ENCODE peak calls at places on chromosomes 11 and 22, in four cellular contexts. O, E, B and K are unnamed samples.

GRCh38 chr22:21641417-21641794 is 696 bp upstream of the SDF2L1 start:
- DNase-seq in O (no peak), E (peak; percentile 90), B (peak; percentile 76), K (peak; percentile 55)

GRCh38 chr11:117535870-117536411 is 208.3 kb downstream of the CEP164 start:
- DNase-seq in O (no peak), E (no peak), B (no peak), K (no peak)

GRCh38 chr11:64934765-64935633 is 694 bp downstream of the GPHA2 start:
- DNase-seq in O (no peak), E (no peak), B (no peak), K (no peak)

GRCh38 chr11:6612816-6613136 is 760 bp upstream of the TAF10 start:
- DNase-seq in O (no peak), E (peak; percentile 32), B (no peak), K (no peak)

GRCh38 chr22:41308054-41308453 is 6.7 kb downstream of the ZC3H7B start:
- DNase-seq in O (no peak), E (no peak), B (no peak), K (peak; percentile 68)

GRCh38 chr22:23829845-23830372 is 8.9 kb downstream of the DERL3 start:
- DNase-seq in O (no peak), E (no peak), B (no peak), K (peak; percentile 92)

GRCh38 chr11:17921620-17922473 is 91.0 kb downstream of the SERGEF start:
- DNase-seq in O (no peak), E (no peak), B (no peak), K (peak; percentile 36)

GRCh38 chr11:119372260-119373058 is 9.0 kb downstream of the USP2 start:
- DNase-seq in O (no peak), E (no peak), B (no peak), K (no peak)

GRCh38 chr11:76335827-76336226 is 45.1 kb downstream of the THAP12 start:
- DNase-seq in O (no peak), E (no peak), B (no peak), K (no peak)

GRCh38 chr22:20205964-20206708 is 55.3 kb upstream of the CCDC188 start:
- DNase-seq in O (peak; percentile 54), E (peak; percentile 95), B (peak; percentile 71), K (peak; percentile 63)

GRCh38 chr11:26930518-26931247 is 63.2 kb upstream of the FIBIN start:
- DNase-seq in O (no peak), E (no peak), B (no peak), K (peak; percentile 54)

GRCh38 chr11:130217632-130218031 is 58.0 kb downstream of the ST14 start:
- DNase-seq in O (no peak), E (no peak), B (no peak), K (no peak)

GRCh38 chr22:42284230-42284591 is 13.8 kb upstream of the TCF20 start:
- DNase-seq in O (no peak), E (no peak), B (no peak), K (no peak)

GRCh38 chr11:8832571-8833260 is 78.3 kb upstream of the AKIP1 start:
- DNase-seq in O (peak; percentile 90), E (no peak), B (no peak), K (peak; percentile 83)

GRCh38 chr11:96276836-96277235 is 66.2 kb downstream of the MAML2 start:
- DNase-seq in O (no peak), E (no peak), B (no peak), K (no peak)

GRCh38 chr11:73384871-73385692 is 8.9 kb downstream of the RELT start:
- DNase-seq in O (peak; percentile 69), E (no peak), B (peak; percentile 53), K (no peak)

GRCh38 chr11:2413735-2414579 is 13.4 kb downstream of the TSSC4 start:
- DNase-seq in O (no peak), E (no peak), B (no peak), K (no peak)

GRCh38 chr11:20042025-20042639 is 118.1 kb downstream of the DBX1 start:
- DNase-seq in O (no peak), E (no peak), B (peak; percentile 69), K (peak; percentile 56)

GRCh38 chr22:40819741-40820140 is 595 bp upstream of the SLC25A17 start:
- DNase-seq in O (no peak), E (no peak), B (no peak), K (peak; percentile 42)

GRCh38 chr22:45876136-45877035 is 100.6 kb downstream of the WNT7B start:
- DNase-seq in O (no peak), E (no peak), B (no peak), K (no peak)

GRCh38 chr11:65476632-65477270 is 22.1 kb upstream of the MALAT1 start:
- DNase-seq in O (no peak), E (no peak), B (peak; percentile 31), K (no peak)

GRCh38 chr22:22403771-22404170 is 104.8 kb downstream of the ZNF280B start:
- DNase-seq in O (no peak), E (no peak), B (no peak), K (no peak)

GRCh38 chr11:66820381-66820780 is 22.9 kb upstream of the RCE1 start:
- DNase-seq in O (no peak), E (no peak), B (no peak), K (no peak)

GRCh38 chr11:118918686-118919280 is 6.9 kb downstream of the BCL9L start:
- DNase-seq in O (no peak), E (peak; percentile 34), B (no peak), K (peak; percentile 43)

GRCh38 chr11:28384418-28384817 is 276.2 kb downstream of the METTL15 start:
- DNase-seq in O (no peak), E (no peak), B (no peak), K (peak; percentile 99)

GRCh38 chr22:42270178-42270511 is 308 bp downstream of the TCF20 start:
- DNase-seq in O (no peak), E (no peak), B (peak; percentile 21), K (no peak)

GRCh38 chr22:48738204-48738980 is 1089.3 kb downstream of the BRD1 start:
- DNase-seq in O (no peak), E (no peak), B (no peak), K (no peak)

DNA sequence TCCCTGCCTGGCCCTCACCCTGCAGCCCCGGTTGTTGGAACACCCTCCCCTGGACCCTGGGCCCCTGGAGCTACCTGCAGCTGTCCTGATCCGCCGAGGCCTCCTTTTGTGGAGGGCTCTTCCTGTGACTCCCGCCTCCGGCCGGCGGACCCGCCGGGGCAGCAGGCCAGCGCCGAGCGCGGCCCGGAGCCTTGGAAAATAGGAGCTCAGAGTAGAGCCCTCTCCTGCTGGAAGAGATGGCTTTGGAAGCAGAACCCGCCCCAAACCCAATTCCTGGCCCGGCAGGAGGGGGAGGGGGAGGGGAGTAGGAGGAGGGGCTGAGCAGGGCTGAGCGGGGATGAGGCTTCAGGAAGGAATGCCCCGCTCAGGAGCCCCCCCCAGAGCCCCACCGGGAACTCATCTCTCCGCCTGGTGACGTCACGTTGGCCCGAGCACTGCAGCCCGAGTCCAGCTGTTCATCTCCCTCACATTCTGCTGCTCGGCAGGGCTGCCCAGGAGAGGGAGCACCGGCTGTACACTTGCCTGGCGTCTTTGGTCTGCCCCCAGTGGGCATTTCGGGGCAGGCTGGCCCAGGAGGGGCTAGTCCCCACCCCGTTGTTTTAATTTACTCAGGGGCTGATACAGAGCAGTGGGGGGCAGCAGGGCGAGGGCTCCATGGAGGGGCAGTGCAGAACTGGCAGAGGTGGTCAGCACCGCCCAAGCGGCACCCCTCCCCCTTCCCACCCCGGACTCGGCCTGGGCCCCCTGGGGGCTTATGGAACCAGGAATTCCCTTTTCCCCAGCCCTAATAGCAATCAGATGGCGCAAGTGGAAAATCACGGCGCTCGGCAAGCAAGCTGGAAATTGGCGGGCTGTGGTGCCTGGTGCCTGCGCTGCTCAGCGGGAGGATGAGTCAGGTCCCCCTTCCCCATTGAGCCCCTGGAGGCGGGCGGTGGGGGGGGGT is at the start of gene MRGPRF:
- DNase-seq in O (no peak), E (peak; percentile 38), B (no peak), K (peak; percentile 91)
- TF ChIP-seq FOS in O (no peak), E (no peak), B (no peak), K (peak; percentile 10)

GRCh38 chr11:120710354-120711187 is 199.0 kb downstream of the GRIK4 start:
- DNase-seq in O (no peak), E (no peak), B (no peak), K (peak; percentile 87)
- TF ChIP-seq FOS in O (no peak), E (no peak), B (peak; percentile 17), K (peak; percentile 49)

DNA sequence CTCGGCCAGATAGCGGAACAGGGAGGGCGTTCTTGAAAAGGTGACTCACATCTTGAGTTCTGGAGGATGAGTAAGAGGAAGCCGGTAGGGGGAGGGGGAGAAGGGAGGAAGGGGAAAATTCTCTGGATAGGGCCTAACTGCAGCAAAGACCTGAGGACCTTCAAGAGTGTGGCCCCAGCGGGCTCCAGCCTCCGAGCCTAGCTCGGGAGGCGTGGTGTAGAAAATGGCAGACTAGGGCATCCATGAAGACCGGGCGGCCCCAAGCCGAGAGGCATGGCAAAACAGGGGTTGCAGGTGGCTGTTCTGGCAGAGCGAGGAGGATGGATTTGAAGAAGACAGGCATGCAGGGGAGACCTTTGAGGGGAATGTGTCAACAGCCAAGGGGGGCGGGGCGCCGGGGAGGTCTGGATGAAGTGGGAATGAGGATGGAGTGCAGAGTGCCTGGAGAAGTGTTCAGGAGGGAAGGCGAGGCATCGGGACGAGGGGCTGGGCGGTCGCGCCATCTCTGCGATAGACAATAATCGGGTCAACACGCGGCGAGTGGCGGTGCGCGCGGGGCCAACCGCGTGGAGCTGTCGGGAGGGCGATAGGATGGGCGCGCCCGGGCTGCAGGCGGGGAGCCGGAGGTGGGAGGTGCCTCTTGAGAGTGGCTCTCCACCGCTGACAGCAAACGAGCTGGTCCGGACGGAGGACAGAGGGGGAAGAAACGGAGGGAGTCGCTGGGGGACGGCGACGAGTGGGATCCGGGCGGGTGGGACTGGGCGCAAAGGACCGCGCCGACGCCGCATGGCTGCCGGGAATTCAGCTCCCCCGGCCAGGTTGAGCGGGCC is 40.0 kb upstream of the CREB3L1 start:
- DNase-seq in O (no peak), E (peak; percentile 87), B (peak; percentile 80), K (peak; percentile 92)
- TF ChIP-seq FOS in O (no peak), E (peak; percentile 65), B (peak; percentile 93), K (peak; percentile 94)

DNA sequence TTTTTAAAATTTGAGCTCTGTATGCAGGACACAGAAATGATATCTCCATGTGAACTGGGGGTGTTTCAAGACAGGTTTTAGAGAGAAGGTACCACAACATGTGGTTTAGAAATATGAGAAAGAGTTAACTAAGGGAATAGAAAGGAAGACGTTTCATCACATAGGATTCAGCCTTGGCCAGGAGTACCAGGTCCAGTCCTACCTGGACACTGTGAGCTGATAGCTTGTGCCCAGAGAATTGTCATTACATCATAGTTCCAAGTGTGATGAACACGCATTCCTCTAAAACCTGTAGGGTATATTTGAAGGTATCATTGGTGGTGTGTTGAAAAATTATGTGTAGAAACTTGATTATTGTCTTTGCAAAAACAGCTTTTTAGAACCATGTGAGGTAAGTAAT is 1.8 kb downstream of the SLC22A9 start:
- DNase-seq in O (no peak), E (no peak), B (no peak), K (no peak)
- TF ChIP-seq FOS in O (no peak), E (no peak), B (no peak), K (no peak)

DNA sequence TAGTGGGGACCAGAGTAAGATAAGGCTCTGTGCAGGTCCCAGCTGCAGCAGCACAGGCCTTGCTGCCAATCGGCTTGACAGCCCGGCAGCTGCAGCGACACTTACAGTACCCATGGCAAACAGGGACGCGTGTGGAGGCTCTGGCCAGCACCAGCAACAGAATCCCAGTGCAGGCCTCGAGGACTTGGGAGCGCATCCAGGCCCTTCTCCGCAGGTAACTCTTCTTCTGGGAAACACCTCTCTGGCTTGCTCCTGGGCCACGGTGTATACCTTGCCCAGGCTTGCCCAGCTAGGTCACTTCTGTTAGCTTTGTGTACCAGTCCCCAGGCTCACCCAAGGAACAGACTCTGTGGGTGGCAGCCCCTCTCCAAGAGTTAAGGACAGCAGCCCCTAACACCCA is 126.7 kb downstream of the CTTN start:
- DNase-seq in O (no peak), E (no peak), B (no peak), K (no peak)
- TF ChIP-seq FOS in O (no peak), E (no peak), B (no peak), K (no peak)

GRCh38 chr11:44837650-44838049 is 110.9 kb downstream of the TSPAN18 start:
- DNase-seq in O (no peak), E (no peak), B (no peak), K (peak; percentile 73)
- TF ChIP-seq FOS in O (no peak), E (no peak), B (no peak), K (peak; percentile 10)